ENCODE peak calls at places on chromosome 10, in six cellular contexts. One of them, this sample, is unnamed.
A peak's percentile ranks its signal among the peaks of the same experiment; 100 is the strongest.

GRCh38 chr10:112139176-112139575 is 44.4 kb downstream of the GPAM start:
- DNase-seq in ecto neural progenitor cell: no peak
- DNase-seq in NCI-H2227 treated with DMSO at 0.1 percent for 48 hours: no peak
- DNase-seq in Jurkat, Clone E6-1: no peak
- DNase-seq in fibroblast of mammary gland: no peak
- DNase-seq in progenitor cell of endocrine pancreas: no peak
- DNase-seq in this sample: no peak

GRCh38 chr10:110858297-110858934 is 13.3 kb upstream of the PDCD4 start:
- DNase-seq in ecto neural progenitor cell: no peak
- DNase-seq in NCI-H2227 treated with DMSO at 0.1 percent for 48 hours: no peak
- DNase-seq in Jurkat, Clone E6-1: no peak
- DNase-seq in fibroblast of mammary gland: no peak
- DNase-seq in progenitor cell of endocrine pancreas: no peak
- DNase-seq in this sample: no peak

GRCh38 chr10:113524539-113525490 is 28.0 kb upstream of the HABP2 start:
- DNase-seq in ecto neural progenitor cell: peak; percentile 13
- DNase-seq in NCI-H2227 treated with DMSO at 0.1 percent for 48 hours: no peak
- DNase-seq in Jurkat, Clone E6-1: no peak
- DNase-seq in fibroblast of mammary gland: peak; percentile 19
- DNase-seq in progenitor cell of endocrine pancreas: no peak
- DNase-seq in this sample: peak; percentile 36

GRCh38 chr10:7659560-7659959 is 7.2 kb downstream of the ITIH5 start:
- DNase-seq in ecto neural progenitor cell: no peak
- DNase-seq in NCI-H2227 treated with DMSO at 0.1 percent for 48 hours: no peak
- DNase-seq in Jurkat, Clone E6-1: no peak
- DNase-seq in fibroblast of mammary gland: no peak
- DNase-seq in progenitor cell of endocrine pancreas: no peak
- DNase-seq in this sample: no peak

GRCh38 chr10:76086571-76087260 is 655.3 kb downstream of the LRMDA start:
- DNase-seq in ecto neural progenitor cell: no peak
- DNase-seq in NCI-H2227 treated with DMSO at 0.1 percent for 48 hours: peak; percentile 47
- DNase-seq in Jurkat, Clone E6-1: no peak
- DNase-seq in fibroblast of mammary gland: peak; percentile 95
- DNase-seq in progenitor cell of endocrine pancreas: no peak
- DNase-seq in this sample: peak; percentile 92

GRCh38 chr10:84654671-84655070 is 326.3 kb downstream of the CCSER2 start:
- DNase-seq in ecto neural progenitor cell: no peak
- DNase-seq in NCI-H2227 treated with DMSO at 0.1 percent for 48 hours: no peak
- DNase-seq in Jurkat, Clone E6-1: peak; percentile 91
- DNase-seq in fibroblast of mammary gland: no peak
- DNase-seq in progenitor cell of endocrine pancreas: no peak
- DNase-seq in this sample: no peak

GRCh38 chr10:30182191-30183075 is 123.0 kb upstream of the JCAD start:
- DNase-seq in ecto neural progenitor cell: no peak
- DNase-seq in NCI-H2227 treated with DMSO at 0.1 percent for 48 hours: no peak
- DNase-seq in Jurkat, Clone E6-1: no peak
- DNase-seq in fibroblast of mammary gland: peak; percentile 97
- DNase-seq in progenitor cell of endocrine pancreas: no peak
- DNase-seq in this sample: peak; percentile 92

GRCh38 chr10:131242007-131242406 is 69.5 kb downstream of the TCERG1L start:
- DNase-seq in ecto neural progenitor cell: peak; percentile 66
- DNase-seq in NCI-H2227 treated with DMSO at 0.1 percent for 48 hours: no peak
- DNase-seq in Jurkat, Clone E6-1: no peak
- DNase-seq in fibroblast of mammary gland: no peak
- DNase-seq in progenitor cell of endocrine pancreas: peak; percentile 37
- DNase-seq in this sample: no peak

GRCh38 chr10:79069325-79070090 is 742 bp downstream of the ZMIZ1 start:
- DNase-seq in ecto neural progenitor cell: peak; percentile 64
- DNase-seq in NCI-H2227 treated with DMSO at 0.1 percent for 48 hours: no peak
- DNase-seq in Jurkat, Clone E6-1: no peak
- DNase-seq in fibroblast of mammary gland: no peak
- DNase-seq in progenitor cell of endocrine pancreas: peak; percentile 30
- DNase-seq in this sample: no peak

GRCh38 chr10:15280462-15280861 is 90.6 kb downstream of the FAM171A1 start:
- DNase-seq in ecto neural progenitor cell: no peak
- DNase-seq in NCI-H2227 treated with DMSO at 0.1 percent for 48 hours: no peak
- DNase-seq in Jurkat, Clone E6-1: no peak
- DNase-seq in fibroblast of mammary gland: no peak
- DNase-seq in progenitor cell of endocrine pancreas: no peak
- DNase-seq in this sample: no peak

GRCh38 chr10:87505366-87506113 is 847 bp downstream of the MINPP1 start:
- DNase-seq in ecto neural progenitor cell: no peak
- DNase-seq in NCI-H2227 treated with DMSO at 0.1 percent for 48 hours: peak; percentile 2
- DNase-seq in Jurkat, Clone E6-1: no peak
- DNase-seq in fibroblast of mammary gland: peak; percentile 59
- DNase-seq in progenitor cell of endocrine pancreas: peak; percentile 48
- DNase-seq in this sample: peak; percentile 57

GRCh38 chr10:48813825-48814224 is 125.8 kb downstream of the LRRC18 start:
- DNase-seq in ecto neural progenitor cell: no peak
- DNase-seq in NCI-H2227 treated with DMSO at 0.1 percent for 48 hours: no peak
- DNase-seq in Jurkat, Clone E6-1: no peak
- DNase-seq in fibroblast of mammary gland: no peak
- DNase-seq in progenitor cell of endocrine pancreas: no peak
- DNase-seq in this sample: no peak

GRCh38 chr10:78290131-78290750 is 256.6 kb downstream of the RPS24 start:
- DNase-seq in ecto neural progenitor cell: no peak
- DNase-seq in NCI-H2227 treated with DMSO at 0.1 percent for 48 hours: no peak
- DNase-seq in Jurkat, Clone E6-1: no peak
- DNase-seq in fibroblast of mammary gland: no peak
- DNase-seq in progenitor cell of endocrine pancreas: no peak
- DNase-seq in this sample: peak; percentile 11

GRCh38 chr10:57015595-57016303 is 654.7 kb upstream of the ZWINT start:
- DNase-seq in ecto neural progenitor cell: no peak
- DNase-seq in NCI-H2227 treated with DMSO at 0.1 percent for 48 hours: no peak
- DNase-seq in Jurkat, Clone E6-1: no peak
- DNase-seq in fibroblast of mammary gland: no peak
- DNase-seq in progenitor cell of endocrine pancreas: no peak
- DNase-seq in this sample: no peak

GRCh38 chr10:109861051-109861450 is 62.3 kb downstream of the XPNPEP1 start:
- DNase-seq in ecto neural progenitor cell: no peak
- DNase-seq in NCI-H2227 treated with DMSO at 0.1 percent for 48 hours: no peak
- DNase-seq in Jurkat, Clone E6-1: no peak
- DNase-seq in fibroblast of mammary gland: no peak
- DNase-seq in progenitor cell of endocrine pancreas: no peak
- DNase-seq in this sample: no peak

GRCh38 chr10:6778992-6779701 is 199.1 kb upstream of the PRKCQ start:
- DNase-seq in ecto neural progenitor cell: no peak
- DNase-seq in NCI-H2227 treated with DMSO at 0.1 percent for 48 hours: no peak
- DNase-seq in Jurkat, Clone E6-1: no peak
- DNase-seq in fibroblast of mammary gland: peak; percentile 99
- DNase-seq in progenitor cell of endocrine pancreas: no peak
- DNase-seq in this sample: peak; percentile 82

GRCh38 chr10:52805414-52806285 is 33.1 kb upstream of the MBL2 start:
- DNase-seq in ecto neural progenitor cell: no peak
- DNase-seq in NCI-H2227 treated with DMSO at 0.1 percent for 48 hours: no peak
- DNase-seq in Jurkat, Clone E6-1: no peak
- DNase-seq in fibroblast of mammary gland: no peak
- DNase-seq in progenitor cell of endocrine pancreas: no peak
- DNase-seq in this sample: no peak

GRCh38 chr10:122154733-122155366 is 116.2 kb upstream of the BTBD16 start:
- DNase-seq in ecto neural progenitor cell: no peak
- DNase-seq in NCI-H2227 treated with DMSO at 0.1 percent for 48 hours: peak; percentile 26
- DNase-seq in Jurkat, Clone E6-1: no peak
- DNase-seq in fibroblast of mammary gland: peak; percentile 74
- DNase-seq in progenitor cell of endocrine pancreas: no peak
- DNase-seq in this sample: peak; percentile 47

GRCh38 chr10:123913688-123914268 is 22.2 kb upstream of the CPXM2 start:
- DNase-seq in ecto neural progenitor cell: no peak
- DNase-seq in NCI-H2227 treated with DMSO at 0.1 percent for 48 hours: no peak
- DNase-seq in Jurkat, Clone E6-1: peak; percentile 67
- DNase-seq in fibroblast of mammary gland: peak; percentile 60
- DNase-seq in progenitor cell of endocrine pancreas: no peak
- DNase-seq in this sample: peak; percentile 99

GRCh38 chr10:19979628-19980027 is 163.4 kb downstream of the PLXDC2 start:
- DNase-seq in ecto neural progenitor cell: no peak
- DNase-seq in NCI-H2227 treated with DMSO at 0.1 percent for 48 hours: no peak
- DNase-seq in Jurkat, Clone E6-1: no peak
- DNase-seq in fibroblast of mammary gland: no peak
- DNase-seq in progenitor cell of endocrine pancreas: no peak
- DNase-seq in this sample: no peak

GRCh38 chr10:35089641-35090161 is 440 bp downstream of the CUL2 start:
- DNase-seq in ecto neural progenitor cell: no peak
- DNase-seq in NCI-H2227 treated with DMSO at 0.1 percent for 48 hours: peak; percentile 17
- DNase-seq in Jurkat, Clone E6-1: peak; percentile 25
- DNase-seq in fibroblast of mammary gland: peak; percentile 44
- DNase-seq in progenitor cell of endocrine pancreas: no peak
- DNase-seq in this sample: peak; percentile 49

GRCh38 chr10:6114758-6115410 is 26.1 kb downstream of the RBM17 start:
- DNase-seq in ecto neural progenitor cell: no peak
- DNase-seq in NCI-H2227 treated with DMSO at 0.1 percent for 48 hours: no peak
- DNase-seq in Jurkat, Clone E6-1: no peak
- DNase-seq in fibroblast of mammary gland: peak; percentile 93
- DNase-seq in progenitor cell of endocrine pancreas: no peak
- DNase-seq in this sample: peak; percentile 81

GRCh38 chr10:132524443-132525285 is 12.9 kb upstream of the INPP5A start:
- DNase-seq in ecto neural progenitor cell: no peak
- DNase-seq in NCI-H2227 treated with DMSO at 0.1 percent for 48 hours: no peak
- DNase-seq in Jurkat, Clone E6-1: no peak
- DNase-seq in fibroblast of mammary gland: no peak
- DNase-seq in progenitor cell of endocrine pancreas: no peak
- DNase-seq in this sample: no peak

GRCh38 chr10:43024524-43024923 is 52.3 kb upstream of the RET start:
- DNase-seq in ecto neural progenitor cell: no peak
- DNase-seq in NCI-H2227 treated with DMSO at 0.1 percent for 48 hours: no peak
- DNase-seq in Jurkat, Clone E6-1: no peak
- DNase-seq in fibroblast of mammary gland: no peak
- DNase-seq in progenitor cell of endocrine pancreas: no peak
- DNase-seq in this sample: no peak

GRCh38 chr10:24603333-24603732 is 120.4 kb downstream of the ARHGAP21 start:
- DNase-seq in ecto neural progenitor cell: no peak
- DNase-seq in NCI-H2227 treated with DMSO at 0.1 percent for 48 hours: no peak
- DNase-seq in Jurkat, Clone E6-1: no peak
- DNase-seq in fibroblast of mammary gland: peak; percentile 71
- DNase-seq in progenitor cell of endocrine pancreas: no peak
- DNase-seq in this sample: peak; percentile 69

GRCh38 chr10:91758303-91759146 is 39.7 kb upstream of the TNKS2 start:
- DNase-seq in ecto neural progenitor cell: no peak
- DNase-seq in NCI-H2227 treated with DMSO at 0.1 percent for 48 hours: peak; percentile 27
- DNase-seq in Jurkat, Clone E6-1: peak; percentile 65
- DNase-seq in fibroblast of mammary gland: peak; percentile 74
- DNase-seq in progenitor cell of endocrine pancreas: no peak
- DNase-seq in this sample: peak; percentile 54

GRCh38 chr10:92695679-92696605 is 6.2 kb downstream of the HHEX start:
- DNase-seq in ecto neural progenitor cell: peak; percentile 61
- DNase-seq in NCI-H2227 treated with DMSO at 0.1 percent for 48 hours: no peak
- DNase-seq in Jurkat, Clone E6-1: no peak
- DNase-seq in fibroblast of mammary gland: peak; percentile 45
- DNase-seq in progenitor cell of endocrine pancreas: peak; percentile 16
- DNase-seq in this sample: no peak

This sample was measured in RPMI7951.